ENCODE peak calls at places on chromosomes 13 and 19, in eight cellular contexts. W is ascending aorta; C is transverse colon; F is spleen; L is A673; I is naive thymus-derived CD4-positive, alpha-beta T cell; R is coronary artery; U is psoas muscle. B is an unnamed sample.

GRCh38 chr13:114288157-114288591 is 6.8 kb downstream of the UPF3A start:
- DNase-seq in L (no peak), I (no peak), C (no peak), R (no peak), W (no peak), U (no peak), F (peak), B (no peak)

GRCh38 chr19:1874554-1875185 is 10.6 kb downstream of the ABHD17A start:
- DNase-seq in W (no peak), R (no peak), U (no peak), C (no peak), F (no peak), L (no peak), I (no peak), B (no peak)

GRCh38 chr13:84994582-84994981 is 804.6 kb downstream of the SLITRK6 start:
- DNase-seq in C (no peak), R (no peak), I (no peak), W (no peak), U (no peak), L (no peak), F (no peak), B (no peak)

GRCh38 chr13:97256343-97256783 is 34.2 kb downstream of the MBNL2 start:
- DNase-seq in U (no peak), R (no peak), F (no peak), I (no peak), L (no peak), W (peak), C (no peak), B (no peak)

GRCh38 chr19:39998511-39998910 is 1.7 kb downstream of the ZNF546 start:
- DNase-seq in W (no peak), R (no peak), I (no peak), F (no peak), L (no peak), C (no peak), U (no peak), B (no peak)

GRCh38 chr19:41156207-41156606 is 36.8 kb upstream of the CYP2S1 start:
- DNase-seq in L (no peak), U (no peak), R (no peak), C (no peak), W (no peak), I (no peak), F (no peak), B (no peak)

GRCh38 chr19:932647-933552 is 7.1 kb downstream of the ARID3A start:
- DNase-seq in W (peak), C (peak), F (peak), U (peak), R (no peak), L (no peak), I (peak), B (peak)

GRCh38 chr13:107864543-107865460 is 350.5 kb downstream of the LIG4 start:
- DNase-seq in W (no peak), F (no peak), C (no peak), L (peak), U (no peak), R (no peak), I (no peak), B (peak)

GRCh38 chr13:43196171-43196611 is 172.8 kb downstream of the DNAJC15 start:
- DNase-seq in F (no peak), C (no peak), R (no peak), U (peak), L (peak), I (no peak), W (no peak), B (peak)

GRCh38 chr19:50877338-50877737 is 4.1 kb downstream of the KLK2 start:
- DNase-seq in U (no peak), W (no peak), F (no peak), C (peak), L (no peak), I (no peak), R (no peak), B (no peak)

GRCh38 chr19:50874185-50874584 is 946 bp downstream of the KLK2 start:
- DNase-seq in R (no peak), F (no peak), L (no peak), I (no peak), U (no peak), C (no peak), W (no peak), B (no peak)

GRCh38 chr19:50878851-50879250 is 5.6 kb downstream of the KLK2 start:
- DNase-seq in R (no peak), C (no peak), U (no peak), F (no peak), I (no peak), L (no peak), W (no peak), B (no peak)

GRCh38 chr19:50873056-50873455 is at the start of gene KLK2:
- DNase-seq in W (no peak), I (no peak), F (no peak), L (no peak), U (no peak), R (no peak), C (no peak), B (no peak)

DNA sequence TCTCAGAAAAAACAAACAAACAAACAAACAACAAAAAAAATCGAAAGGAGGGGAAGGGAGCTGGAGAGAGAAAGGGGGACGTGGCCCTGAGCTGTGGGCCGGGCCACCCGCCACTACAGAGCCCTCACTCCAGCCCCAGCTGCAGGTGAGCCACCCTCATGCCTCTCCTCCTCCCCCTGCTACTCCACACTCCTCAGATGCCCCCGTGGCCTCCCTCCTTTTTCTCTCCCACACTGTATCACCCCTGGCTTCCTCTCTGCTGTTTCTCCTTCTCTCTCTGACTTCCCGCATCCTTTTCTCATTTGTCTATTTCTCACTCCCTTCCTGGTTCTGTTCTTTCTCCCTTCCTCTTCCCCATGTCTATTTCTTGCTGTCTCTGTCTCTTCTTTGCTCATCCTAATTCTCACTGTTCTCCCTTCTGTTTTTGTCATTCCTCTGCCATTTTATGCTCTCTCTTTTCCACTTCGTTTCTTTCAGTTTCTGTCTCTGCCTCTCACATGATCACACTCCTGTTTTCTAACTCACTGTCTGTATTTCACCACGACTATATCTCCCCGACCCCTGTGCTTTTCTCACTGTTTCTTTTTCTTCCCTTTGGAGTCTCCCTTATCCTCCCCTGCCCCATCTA is 2.7 kb downstream of the KLK2 start:
- DNase-seq in F (no peak), U (no peak), W (no peak), C (no peak), R (no peak), L (no peak), I (no peak), B (no peak)
- H3K27ac ChIP-seq in F (no peak), U (no peak), W (no peak), C (no peak), R (no peak), L (no peak), I (no peak), B (no peak)

GRCh38 chr19:17390665-17391370 is 3.2 kb downstream of the CCDC194 start:
- DNase-seq in R (peak), L (peak), U (peak), W (peak), C (peak), F (peak), I (peak), B (peak)

GRCh38 chr19:17393914-17394313 is at the start of gene CCDC194:
- DNase-seq in C (no peak), I (no peak), W (no peak), U (no peak), F (no peak), L (no peak), R (no peak), B (no peak)

GRCh38 chr19:17391371-17392151 is 2.4 kb downstream of the CCDC194 start:
- DNase-seq in W (no peak), L (no peak), U (no peak), I (no peak), F (no peak), C (peak), R (no peak), B (no peak)

GRCh38 chr19:17398902-17399527 is 5.0 kb upstream of the CCDC194 start:
- DNase-seq in U (no peak), R (no peak), I (no peak), F (no peak), L (no peak), W (no peak), C (no peak), B (no peak)

GRCh38 chr19:17394891-17395415 is 957 bp upstream of the CCDC194 start:
- DNase-seq in W (no peak), R (no peak), F (peak), U (peak), C (peak), L (peak), I (peak), B (peak)
- H3K27ac ChIP-seq in W (no peak), R (no peak), F (peak), U (no peak), C (no peak), L (no peak), I (no peak), B (no peak)

DNA sequence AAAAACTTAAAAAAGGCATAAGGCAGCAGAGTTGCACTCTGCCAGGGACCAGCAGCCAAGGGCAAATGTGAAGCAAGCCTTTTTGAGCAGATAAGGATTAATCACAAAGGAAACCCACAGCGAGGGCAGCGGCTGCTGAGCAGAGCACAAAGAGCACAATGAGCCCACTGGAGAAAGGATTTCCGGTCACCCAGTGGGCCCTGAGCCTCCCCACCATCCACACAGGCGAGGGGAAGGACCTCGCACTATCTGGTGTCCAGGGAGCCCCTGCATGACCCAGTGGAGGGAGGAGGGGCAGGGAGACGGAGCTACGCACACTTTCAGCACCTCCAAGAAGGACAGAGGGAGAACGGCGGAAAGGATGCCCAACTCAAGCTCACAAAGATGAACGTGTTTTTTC is 40.0 kb downstream of the COL4A1 start:
- DNase-seq in C (no peak), L (no peak), W (peak), I (no peak), U (no peak), F (no peak), R (no peak), B (peak)
- H3K27ac ChIP-seq in C (no peak), L (no peak), W (peak), I (no peak), U (no peak), F (no peak), R (peak), B (no peak)

GRCh38 chr13:96052655-96053002 is 572 bp downstream of the UGGT2 start:
- DNase-seq in R (peak), W (no peak), F (no peak), C (no peak), L (peak), I (no peak), U (no peak), B (peak)
- H3K27ac ChIP-seq in R (peak), W (peak), F (peak), C (peak), L (peak), I (no peak), U (peak), B (peak)

GRCh38 chr13:48151766-48152165 is 56.9 kb upstream of the MED4 start:
- DNase-seq in U (no peak), C (no peak), F (no peak), W (no peak), R (no peak), I (no peak), L (no peak), B (no peak)
- H3K27ac ChIP-seq in U (no peak), C (peak), F (peak), W (no peak), R (peak), I (peak), L (no peak), B (no peak)

GRCh38 chr13:110123041-110123809 is 183.7 kb downstream of the COL4A1 start:
- DNase-seq in R (no peak), F (no peak), C (no peak), W (no peak), L (no peak), U (no peak), I (no peak), B (no peak)

GRCh38 chr13:110126391-110126961 is 180.5 kb downstream of the COL4A1 start:
- DNase-seq in R (peak), U (peak), I (no peak), F (no peak), W (peak), L (peak), C (no peak), B (peak)

GRCh38 chr13:110124201-110124600 is 182.8 kb downstream of the COL4A1 start:
- DNase-seq in R (no peak), U (no peak), W (no peak), I (no peak), C (no peak), L (no peak), F (no peak), B (no peak)

GRCh38 chr13:110125613-110126272 is 181.2 kb downstream of the COL4A1 start:
- DNase-seq in I (no peak), U (no peak), L (no peak), F (no peak), C (no peak), W (no peak), R (no peak), B (no peak)

DNA sequence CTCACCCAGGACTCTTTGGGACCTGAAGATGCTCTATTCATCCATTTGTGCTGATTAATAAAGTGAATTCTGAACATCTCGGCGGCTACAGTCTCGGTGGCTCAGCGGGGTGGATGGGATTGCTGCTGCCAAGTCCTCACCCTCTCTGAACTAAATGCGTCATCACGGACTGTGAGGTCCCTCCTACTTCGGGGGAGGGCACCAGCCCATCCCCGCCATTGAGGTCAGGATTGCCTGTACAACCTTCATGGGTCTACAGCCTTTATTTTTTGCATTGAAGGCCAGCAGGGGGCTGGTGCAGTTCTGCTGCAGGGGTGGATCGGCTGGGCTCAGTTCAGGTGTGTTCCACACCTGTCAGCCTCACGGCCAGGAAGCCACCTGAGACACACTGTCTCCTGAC is 181.8 kb downstream of the COL4A1 start:
- DNase-seq in I (no peak), R (peak), L (no peak), C (no peak), U (no peak), F (no peak), W (no peak), B (no peak)
- H3K27ac ChIP-seq in I (no peak), R (peak), L (no peak), C (no peak), U (peak), F (no peak), W (no peak), B (no peak)

DNA sequence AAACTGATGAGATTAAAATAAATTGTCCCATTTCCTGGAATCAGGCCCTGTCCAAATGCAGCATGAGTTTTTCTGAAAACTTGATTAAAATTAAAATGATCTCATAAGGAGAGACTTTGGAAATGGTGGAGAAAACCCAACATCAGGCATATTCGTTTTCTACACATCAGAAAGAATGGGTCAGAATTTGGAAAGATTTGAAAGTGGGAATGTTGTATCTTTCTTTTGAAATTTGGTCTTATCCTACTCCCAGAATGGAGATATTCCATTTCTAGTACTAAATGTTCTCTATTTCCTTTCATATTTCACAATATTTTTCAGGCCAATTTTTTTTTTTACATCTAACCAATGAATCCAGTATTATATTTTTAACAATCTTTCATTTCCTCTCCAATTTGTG is 223.9 kb upstream of the RXFP2 start:
- DNase-seq in W (no peak), I (no peak), U (no peak), F (no peak), C (no peak), L (no peak), R (no peak), B (no peak)
- H3K27ac ChIP-seq in W (peak), I (no peak), U (no peak), F (no peak), C (no peak), L (no peak), R (peak), B (no peak)

GRCh38 chr13:94480672-94481145 is 1.2 kb upstream of the DCT start:
- DNase-seq in L (no peak), F (no peak), U (peak), R (no peak), W (no peak), C (no peak), I (no peak), B (no peak)

GRCh38 chr13:94478913-94479312 is 569 bp downstream of the DCT start:
- DNase-seq in U (no peak), L (no peak), C (no peak), I (no peak), F (no peak), R (no peak), W (no peak), B (no peak)

GRCh38 chr13:94483970-94484369 is 4.5 kb upstream of the DCT start:
- DNase-seq in F (no peak), C (no peak), W (no peak), I (no peak), R (no peak), U (peak), L (no peak), B (no peak)

GRCh38 chr13:94479559-94480095 is at the start of gene DCT:
- DNase-seq in W (no peak), F (no peak), C (no peak), L (no peak), U (no peak), I (no peak), R (no peak), B (no peak)

GRCh38 chr13:94481966-94482365 is 2.5 kb upstream of the DCT start:
- DNase-seq in L (no peak), W (no peak), U (peak), C (no peak), R (no peak), I (no peak), F (no peak), B (no peak)
- H3K27ac ChIP-seq in L (no peak), W (no peak), U (no peak), C (no peak), R (no peak), I (no peak), F (no peak), B (no peak)

B was measured in SJCRH30.